ENCODE peak calls at places on chromosomes 11 and 22, in seven cellular contexts. F is brain microvascular endothelial cell, W is osteocyte, A is Calu3, M is pancreas, E is transverse colon, N is fibroblast of lung. H is an unnamed sample.
A peak's percentile ranks its signal among the peaks of the same experiment; 100 is the strongest.

GRCh38 chr11:129769059-129769458 is 46.6 kb upstream of the TMEM45B start:
- DNase-seq in F (no peak), W (no peak), A (no peak), M (no peak), E (no peak), N (no peak), H (no peak)

GRCh38 chr11:59680287-59681154 is 11.7 kb upstream of the PATL1 start:
- DNase-seq in F (peak; percentile 78), W (no peak), A (peak; percentile 77), M (peak; percentile 34), E (peak; percentile 75), N (peak; percentile 87), H (peak; percentile 61)

GRCh38 chr11:14764213-14764898 is 120.8 kb downstream of the PDE3B start:
- DNase-seq in F (no peak), W (no peak), A (no peak), M (no peak), E (no peak), N (no peak), H (no peak)

GRCh38 chr11:92008249-92008648 is 216.4 kb upstream of the FAT3 start:
- DNase-seq in F (no peak), W (no peak), A (no peak), M (no peak), E (no peak), N (no peak), H (no peak)

GRCh38 chr11:129589190-129589589 is 213.5 kb downstream of the BARX2 start:
- DNase-seq in F (no peak), W (no peak), A (no peak), M (no peak), E (no peak), N (no peak), H (no peak)

GRCh38 chr22:23263651-23264555 is 83.6 kb downstream of the BCR start:
- DNase-seq in F (no peak), W (no peak), A (no peak), M (no peak), E (peak; percentile 22), N (no peak), H (no peak)

GRCh38 chr22:48602805-48603518 is 1224.7 kb downstream of the BRD1 start:
- DNase-seq in F (no peak), W (no peak), A (no peak), M (peak; percentile 46), E (no peak), N (no peak), H (no peak)

GRCh38 chr11:18522388-18522787 is 4.4 kb downstream of the TSG101 start:
- DNase-seq in F (no peak), W (no peak), A (peak; percentile 20), M (no peak), E (no peak), N (no peak), H (no peak)

GRCh38 chr11:27174026-27174425 is 133.4 kb downstream of the BBOX1 start:
- DNase-seq in F (no peak), W (no peak), A (no peak), M (no peak), E (no peak), N (no peak), H (no peak)

GRCh38 chr11:95074806-95075563 is 8.3 kb downstream of the SRSF8 start:
- DNase-seq in F (no peak), W (no peak), A (peak; percentile 57), M (no peak), E (peak; percentile 82), N (peak; percentile 38), H (no peak)

GRCh38 chr22:25051983-25052710 is 99.6 kb downstream of the KIAA1671 start:
- DNase-seq in F (no peak), W (no peak), A (no peak), M (peak; percentile 92), E (peak; percentile 51), N (no peak), H (no peak)
- TF ChIP-seq CTCF in F (no peak), W (no peak), A (no peak), M (no peak), E (no peak), N (no peak), H (no peak)

DNA sequence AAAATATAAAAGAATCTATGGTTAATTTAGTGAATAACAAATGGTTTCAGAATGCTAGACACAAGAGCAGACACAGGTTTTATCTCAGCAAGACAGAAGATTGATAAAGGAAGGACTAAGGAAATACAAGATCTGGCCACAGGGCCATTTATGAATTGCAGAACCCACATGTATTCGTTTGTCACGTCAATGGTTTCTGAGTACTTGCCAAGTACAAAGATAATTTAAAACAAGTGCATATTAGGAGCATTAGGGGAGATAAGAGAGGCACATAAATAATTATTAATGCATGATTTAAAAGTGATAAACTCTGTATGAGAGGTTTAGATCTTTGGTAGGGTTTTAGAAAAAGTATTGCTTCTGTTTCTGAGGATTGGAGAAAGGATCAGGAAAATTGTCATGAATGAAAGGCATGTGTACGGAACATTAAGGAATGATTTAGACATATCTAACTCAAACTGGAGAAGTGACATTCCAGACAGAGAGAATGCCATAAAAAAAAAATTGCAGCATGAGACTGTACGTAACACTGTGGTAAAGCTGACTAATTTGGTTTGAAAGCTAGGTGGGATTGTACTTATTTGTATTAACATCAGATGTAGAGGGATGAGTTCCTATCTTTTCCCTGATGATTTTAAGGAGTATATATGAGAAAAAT is 727.1 kb downstream of the NELL1 start:
- DNase-seq in F (no peak), W (no peak), A (no peak), M (no peak), E (no peak), N (no peak), H (no peak)
- TF ChIP-seq CTCF in F (no peak), W (no peak), A (no peak), M (no peak), E (no peak), N (no peak), H (no peak)

GRCh38 chr22:30948930-30949342 is 19.6 kb downstream of the MORC2 start:
- DNase-seq in F (no peak), W (peak; percentile 46), A (no peak), M (no peak), E (no peak), N (no peak), H (no peak)
- TF ChIP-seq CTCF in F (peak; percentile 21), W (no peak), A (no peak), M (no peak), E (no peak), N (no peak), H (peak; percentile 13)

GRCh38 chr11:101912823-101913284 is 2.0 kb upstream of the CEP126 start:
- DNase-seq in F (peak; percentile 91), W (no peak), A (no peak), M (no peak), E (no peak), N (peak; percentile 45), H (no peak)
- TF ChIP-seq CTCF in F (no peak), W (no peak), A (no peak), M (no peak), E (no peak), N (no peak), H (no peak)

DNA sequence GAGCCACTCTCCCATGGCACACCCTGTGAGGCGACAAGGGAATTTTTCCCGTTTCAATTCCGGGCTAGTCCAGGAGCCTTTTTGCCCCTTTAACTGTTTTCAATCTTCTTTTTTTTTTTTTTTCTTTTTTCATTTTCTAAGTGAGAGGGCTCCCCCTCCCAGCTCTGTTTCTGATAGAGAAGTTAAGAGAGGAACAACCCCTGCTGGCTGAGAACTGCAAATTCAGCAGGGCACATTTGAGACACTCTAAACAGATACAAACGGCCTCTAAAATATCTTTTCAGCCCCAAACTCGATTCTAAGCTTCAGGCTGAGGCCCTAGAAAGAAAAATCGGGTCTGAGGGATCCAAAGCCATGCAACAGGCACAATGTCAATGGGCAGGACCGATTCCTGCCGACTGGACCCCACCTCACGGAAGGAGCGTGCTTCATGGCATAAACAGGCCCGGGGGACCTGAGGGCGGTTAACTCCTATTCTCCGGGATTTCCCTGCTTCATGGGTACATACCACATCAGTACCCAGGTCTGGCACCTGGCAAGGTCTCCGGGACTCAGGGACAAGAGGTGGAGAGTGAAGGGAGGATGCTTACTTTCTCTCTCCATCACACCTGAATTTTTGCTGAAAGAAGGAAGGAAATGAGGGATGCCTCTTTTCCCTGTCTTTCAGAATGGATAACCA is 627.5 kb downstream of the BUD13 start:
- DNase-seq in F (no peak), W (no peak), A (no peak), M (no peak), E (no peak), N (no peak), H (no peak)
- TF ChIP-seq CTCF in F (peak; percentile 11), W (no peak), A (no peak), M (no peak), E (no peak), N (no peak), H (peak; percentile 35)

GRCh38 chr11:28337701-28338100 is 229.5 kb downstream of the METTL15 start:
- DNase-seq in F (no peak), W (no peak), A (no peak), M (no peak), E (no peak), N (peak; percentile 4), H (no peak)
- TF ChIP-seq CTCF in F (no peak), W (no peak), A (no peak), M (no peak), E (no peak), N (no peak), H (no peak)